ENCODE peak calls at places on chromosomes 7 and 10, in seven cellular contexts. X is brain microvascular endothelial cell; W is PC-3; V is ovary; B is stomach; A is CD4-positive, alpha-beta memory T cell; N is adrenal gland. Q is an unnamed sample.
A peak's percentile ranks its signal among the peaks of the same experiment; 100 is the strongest.

GRCh38 chr7:153457796-153458195 is 594.4 kb upstream of the DPP6 start:
- DNase-seq in V (no peak), W (no peak), A (no peak), N (no peak), X (no peak), B (no peak), Q (no peak)

GRCh38 chr7:122460936-122461335 is 156.4 kb upstream of the FEZF1 start:
- DNase-seq in B (no peak), N (no peak), W (no peak), V (no peak), A (no peak), X (no peak), Q (no peak)

GRCh38 chr7:117269417-117269816 is 53.4 kb downstream of the WNT2 start:
- DNase-seq in N (no peak), W (peak; percentile 89), X (peak; percentile 92), V (no peak), A (no peak), B (no peak), Q (no peak)

GRCh38 chr10:29481906-29482440 is 152.8 kb downstream of the SVIL start:
- DNase-seq in X (no peak), V (peak; percentile 62), W (no peak), N (peak; percentile 75), A (no peak), B (no peak), Q (no peak)

GRCh38 chr10:132605390-132605789 is 67.8 kb downstream of the INPP5A start:
- DNase-seq in A (no peak), B (no peak), N (no peak), X (no peak), W (no peak), V (peak; percentile 43), Q (no peak)

GRCh38 chr7:128244861-128245260 is 3.8 kb downstream of the LEP start:
- DNase-seq in N (no peak), A (no peak), W (no peak), X (no peak), V (no peak), B (no peak), Q (no peak)

GRCh38 chr10:131445623-131446022 is 134.1 kb upstream of the TCERG1L start:
- DNase-seq in W (no peak), A (no peak), V (no peak), B (no peak), N (no peak), X (no peak), Q (no peak)

GRCh38 chr10:132616170-132616994 is 78.8 kb downstream of the INPP5A start:
- DNase-seq in X (no peak), A (peak; percentile 78), N (no peak), V (no peak), W (no peak), B (no peak), Q (no peak)

GRCh38 chr10:119539359-119539651 is 3.2 kb downstream of the RGS10 start:
- DNase-seq in W (peak; percentile 25), A (no peak), V (no peak), X (no peak), N (no peak), B (no peak), Q (no peak)

GRCh38 chr10:63825766-63826165 is 304.6 kb downstream of the REEP3 start:
- DNase-seq in B (no peak), N (no peak), X (no peak), V (no peak), A (no peak), W (no peak), Q (no peak)

GRCh38 chr7:505171-505570 is 14.5 kb downstream of the PDGFA start:
- DNase-seq in X (no peak), N (no peak), B (no peak), W (no peak), V (peak; percentile 30), A (no peak), Q (no peak)

GRCh38 chr10:91672021-91672608 is 39.2 kb upstream of the PPP1R3C start:
- DNase-seq in W (peak; percentile 75), B (no peak), X (peak; percentile 22), A (no peak), V (no peak), N (no peak), Q (peak; percentile 12)

GRCh38 chr7:69622960-69623359 is 24.7 kb downstream of the AUTS2 start:
- DNase-seq in X (no peak), V (no peak), B (no peak), W (no peak), A (no peak), N (no peak), Q (no peak)

GRCh38 chr7:104946338-104946737 is 67.7 kb upstream of the KMT2E start:
- DNase-seq in X (no peak), B (no peak), N (no peak), W (no peak), V (no peak), A (no peak), Q (no peak)

GRCh38 chr7:4682621-4683042 is 537 bp downstream of the FOXK1 start:
- DNase-seq in W (peak; percentile 42), A (peak; percentile 30), V (peak; percentile 67), N (peak; percentile 79), B (peak; percentile 68), X (no peak), Q (peak; percentile 48)

GRCh38 chr7:4683043-4683883 is 1.2 kb downstream of the FOXK1 start:
- DNase-seq in W (no peak), X (no peak), B (no peak), N (no peak), A (no peak), V (peak; percentile 67), Q (no peak)

GRCh38 chr7:4681922-4682620 is at the start of gene FOXK1:
- DNase-seq in A (peak; percentile 76), W (peak; percentile 67), V (peak; percentile 88), B (peak; percentile 78), N (peak; percentile 79), X (no peak), Q (peak; percentile 62)

GRCh38 chr7:4683884-4684565 is 1.9 kb downstream of the FOXK1 start:
- DNase-seq in W (peak; percentile 68), A (peak; percentile 43), N (peak; percentile 88), B (peak; percentile 58), X (peak; percentile 53), V (peak; percentile 71), Q (no peak)

DNA sequence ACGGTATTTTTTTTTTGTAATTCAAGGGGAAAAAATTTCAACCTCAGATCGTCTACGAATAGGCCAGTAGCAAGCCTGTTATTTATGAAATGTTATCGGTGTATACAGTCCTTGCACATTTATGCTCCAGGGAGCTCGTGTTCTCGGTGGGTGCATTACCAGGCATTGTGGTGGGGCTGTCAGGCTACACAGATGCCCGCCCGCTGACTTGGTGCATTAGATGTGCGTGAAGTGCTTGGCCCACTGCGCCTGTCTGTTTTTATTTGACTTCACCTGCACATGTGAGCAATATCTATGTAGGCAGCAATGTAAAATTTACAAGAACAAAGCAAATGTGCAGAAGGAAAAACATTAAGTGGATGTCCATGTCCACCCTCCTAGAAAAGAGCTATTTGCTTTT is 2.7 kb downstream of the FOXK1 start:
- DNase-seq in W (no peak), V (no peak), N (no peak), A (no peak), B (no peak), X (no peak), Q (no peak)
- H3K4me3 ChIP-seq in W (peak overlapping the region; percentile 71), V (peak overlapping the region; percentile 81), N (peak overlapping the region; percentile 98), A (peak overlapping the region; percentile 73), B (peak overlapping the region; percentile 90), X (no peak overlapping the region), Q (no peak overlapping the region)

GRCh38 chr7:155527664-155528063 is 18.7 kb downstream of the CNPY1 start:
- DNase-seq in V (no peak), N (no peak), B (no peak), A (no peak), X (no peak), W (no peak), Q (no peak)

GRCh38 chr7:155530601-155531000 is 15.8 kb downstream of the CNPY1 start:
- DNase-seq in X (no peak), V (no peak), W (no peak), N (no peak), A (no peak), B (no peak), Q (no peak)

GRCh38 chr7:155531686-155532085 is 14.7 kb downstream of the CNPY1 start:
- DNase-seq in B (no peak), V (no peak), A (no peak), N (no peak), X (no peak), W (peak; percentile 77), Q (peak; percentile 42)

GRCh38 chr7:155529346-155529745 is 17.0 kb downstream of the CNPY1 start:
- DNase-seq in B (no peak), X (no peak), N (no peak), A (no peak), V (no peak), W (no peak), Q (no peak)

GRCh38 chr7:155529845-155530244 is 16.5 kb downstream of the CNPY1 start:
- DNase-seq in W (no peak), X (no peak), N (no peak), V (no peak), B (no peak), A (no peak), Q (no peak)
- H3K27me3 ChIP-seq in W (peaks cover 52% of the 10 kb centered on the region), X (peaks cover 42% of the 10 kb centered on the region), N (peaks cover 63% of the 10 kb centered on the region), V (no peaks in the 10 kb centered on the region), B (peaks cover 30% of the 10 kb centered on the region), A (peaks cover 21% of the 10 kb centered on the region), Q (peaks cover 37% of the 10 kb centered on the region)

DNA sequence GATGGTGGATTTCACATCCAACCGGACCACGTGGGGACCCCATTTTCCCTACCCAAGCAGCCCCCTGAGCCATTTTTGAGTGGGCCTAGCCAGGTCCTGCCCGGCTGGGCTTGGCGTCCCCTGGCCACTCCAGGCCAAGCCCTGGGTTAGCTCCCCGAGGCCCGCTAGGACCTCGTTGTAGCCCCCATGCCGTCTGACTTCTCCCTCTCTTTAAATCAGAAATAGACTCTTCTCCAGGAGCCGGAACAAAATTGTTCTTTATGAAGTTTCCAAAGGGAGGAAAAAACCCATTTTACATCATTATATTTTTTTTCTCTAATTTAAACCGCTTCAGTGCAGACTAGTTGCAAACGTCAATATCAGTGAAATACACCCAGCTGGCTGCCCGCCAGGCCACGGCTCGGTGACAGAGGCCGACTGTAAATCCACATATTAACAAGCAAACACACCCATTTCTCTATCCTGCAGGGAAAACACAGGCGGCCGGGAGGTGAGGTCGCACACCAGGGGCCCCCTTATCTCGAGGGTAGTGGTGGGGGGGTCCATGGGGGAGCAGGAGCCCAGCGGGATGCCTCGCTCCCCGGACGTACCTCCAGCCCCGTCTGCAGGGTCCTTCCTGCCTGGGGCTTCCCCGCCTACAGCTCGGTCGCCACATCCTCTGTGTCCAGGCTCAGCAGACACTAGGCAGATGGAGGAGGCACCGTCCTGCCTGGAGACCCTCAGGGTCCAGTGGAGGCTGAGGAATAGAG is 72.7 kb downstream of the ELFN1 start:
- DNase-seq in N (peak; percentile 77), V (peak; percentile 69), B (peak; percentile 76), X (peak; percentile 42), W (peak; percentile 67), A (peak; percentile 45), Q (no peak)
- H3K4me3 ChIP-seq in N (no peak overlapping the region), V (no peak overlapping the region), B (no peak overlapping the region), X (peak overlapping the region; percentile 9), W (peak overlapping the region; percentile 82), A (no peak overlapping the region), Q (peak overlapping the region; percentile 51)

DNA sequence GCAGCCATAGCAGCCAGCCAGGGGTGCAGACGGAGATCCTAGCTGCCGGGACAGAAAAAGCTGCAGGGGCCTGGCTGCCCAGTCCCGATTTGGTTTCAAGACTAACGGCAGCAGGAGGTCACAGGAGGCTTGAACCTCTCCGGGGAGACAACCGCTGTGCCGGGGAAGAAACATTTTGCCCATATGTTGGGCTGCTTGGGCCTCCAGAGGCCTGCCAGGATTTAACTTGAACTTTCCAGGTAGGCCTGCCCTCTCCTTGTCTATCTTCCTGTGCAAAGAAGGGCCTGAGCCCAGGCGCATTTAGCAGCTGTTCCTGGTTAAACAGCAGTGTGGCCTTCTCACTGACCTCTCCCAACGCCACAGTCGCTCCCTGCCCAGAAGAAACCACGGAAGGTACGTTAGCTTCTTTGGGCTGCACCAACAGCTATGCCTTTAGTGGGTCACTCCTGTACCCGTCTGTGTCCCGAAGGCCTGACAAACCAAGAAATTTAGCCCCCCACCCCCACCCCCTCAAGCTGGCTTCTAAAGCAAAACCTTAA is 17.1 kb upstream of the PTF1A start:
- DNase-seq in B (no peak), A (no peak), X (no peak), N (no peak), W (no peak), V (no peak), Q (no peak)
- H3K27me3 ChIP-seq in B (peaks cover 18% of the 10 kb centered on the region), A (no peaks in the 10 kb centered on the region), X (peaks cover 34% of the 10 kb centered on the region), N (peaks cover 69% of the 10 kb centered on the region), W (peaks cover 35% of the 10 kb centered on the region), V (no peaks in the 10 kb centered on the region), Q (peaks cover 4% of the 10 kb centered on the region)